ENCODE peak calls at places on chromosomes 13 and 19, in nine cellular contexts. W, E, R, C, M, G, J, S and V are unnamed samples.

GRCh38 chr19:18496167-18496979 is 25.5 kb downstream of the ELL start:
- DNase-seq in W (no peak), E (no peak), R (peak), C (no peak), M (peak), G (no peak), J (peak), S (peak), V (peak)

GRCh38 chr13:28636677-28637317 is 22.1 kb upstream of the POMP start:
- DNase-seq in W (peak), E (no peak), R (peak), C (peak), M (peak), G (peak), J (peak), S (peak), V (peak)

GRCh38 chr13:50366488-50367174 is 351.4 kb downstream of the KCNRG start:
- DNase-seq in W (no peak), E (no peak), R (no peak), C (peak), M (no peak), G (no peak), J (no peak), S (peak), V (no peak)

GRCh38 chr13:48231080-48231479 is 1.9 kb upstream of the ITM2B start:
- DNase-seq in W (no peak), E (peak), R (no peak), C (no peak), M (no peak), G (peak), J (no peak), S (no peak), V (no peak)

GRCh38 chr13:48975101-48975925 is at the start of gene FNDC3A:
- DNase-seq in W (peak), E (no peak), R (peak), C (peak), M (peak), G (peak), J (no peak), S (peak), V (peak)

GRCh38 chr13:64925284-64925683 is 2304.9 kb downstream of the PCDH9 start:
- DNase-seq in W (no peak), E (no peak), R (no peak), C (no peak), M (no peak), G (no peak), J (no peak), S (peak), V (no peak)

GRCh38 chr19:33948651-33949335 is 152.1 kb downstream of the KCTD15 start:
- DNase-seq in W (no peak), E (no peak), R (no peak), C (no peak), M (no peak), G (no peak), J (no peak), S (no peak), V (no peak)

GRCh38 chr13:76632388-76633044 is 253.7 kb downstream of the KCTD12 start:
- DNase-seq in W (no peak), E (no peak), R (no peak), C (no peak), M (peak), G (no peak), J (no peak), S (no peak), V (no peak)

GRCh38 chr19:18062043-18062442 is 24.7 kb downstream of the IL12RB1 start:
- DNase-seq in W (no peak), E (no peak), R (no peak), C (peak), M (no peak), G (no peak), J (no peak), S (no peak), V (no peak)

GRCh38 chr13:83765796-83766195 is 116.5 kb downstream of the SLITRK1 start:
- DNase-seq in W (no peak), E (no peak), R (no peak), C (no peak), M (no peak), G (no peak), J (no peak), S (no peak), V (no peak)

GRCh38 chr19:45973564-45974338 is at the start of gene NOVA2:
- DNase-seq in W (no peak), E (no peak), R (peak), C (peak), M (peak), G (peak), J (no peak), S (peak), V (peak)

GRCh38 chr19:8363803-8364771 is at the start of gene ANGPTL4:
- DNase-seq in W (peak), E (peak), R (peak), C (no peak), M (peak), G (peak), J (no peak), S (peak), V (peak)

GRCh38 chr13:20673711-20674110 is 29.8 kb upstream of the IL17D start:
- DNase-seq in W (no peak), E (no peak), R (no peak), C (no peak), M (no peak), G (no peak), J (no peak), S (no peak), V (no peak)

GRCh38 chr13:39776439-39776838 is 121.0 kb downstream of the COG6 start:
- DNase-seq in W (no peak), E (peak), R (no peak), C (no peak), M (no peak), G (no peak), J (no peak), S (peak), V (no peak)

GRCh38 chr19:3852614-3853254 is 16.1 kb downstream of the ZFR2 start:
- DNase-seq in W (peak), E (peak), R (peak), C (no peak), M (no peak), G (no peak), J (peak), S (peak), V (peak)

GRCh38 chr19:6110360-6110977 is at the start of gene RFX2:
- DNase-seq in W (peak), E (peak), R (peak), C (peak), M (peak), G (peak), J (peak), S (peak), V (peak)

GRCh38 chr19:17974551-17974950 is 7.6 kb downstream of the KCNN1 start:
- DNase-seq in W (no peak), E (no peak), R (no peak), C (no peak), M (no peak), G (no peak), J (no peak), S (no peak), V (no peak)

GRCh38 chr13:41788552-41788951 is 172.4 kb downstream of the VWA8 start:
- DNase-seq in W (no peak), E (no peak), R (no peak), C (no peak), M (no peak), G (no peak), J (no peak), S (no peak), V (peak)

GRCh38 chr13:106357198-106357597 is 178.3 kb downstream of the EFNB2 start:
- DNase-seq in W (no peak), E (no peak), R (no peak), C (no peak), M (no peak), G (no peak), J (no peak), S (no peak), V (peak)

GRCh38 chr13:51041710-51042109 is 69.4 kb downstream of the C13orf42 start:
- DNase-seq in W (no peak), E (no peak), R (no peak), C (no peak), M (no peak), G (no peak), J (no peak), S (no peak), V (no peak)

GRCh38 chr13:50127017-50127725 is 111.9 kb downstream of the KCNRG start:
- DNase-seq in W (no peak), E (no peak), R (peak), C (no peak), M (peak), G (peak), J (peak), S (no peak), V (no peak)

GRCh38 chr13:29561918-29562317 is 33.6 kb downstream of the SLC7A1 start:
- DNase-seq in W (no peak), E (no peak), R (no peak), C (no peak), M (no peak), G (no peak), J (no peak), S (no peak), V (peak)

GRCh38 chr19:55193481-55193880 is 13.4 kb upstream of the SYT5 start:
- DNase-seq in W (no peak), E (no peak), R (no peak), C (no peak), M (no peak), G (no peak), J (no peak), S (no peak), V (no peak)

GRCh38 chr13:75258159-75258782 is 223.7 kb downstream of the TBC1D4 start:
- DNase-seq in W (peak), E (no peak), R (no peak), C (peak), M (no peak), G (no peak), J (no peak), S (peak), V (peak)

GRCh38 chr19:1967087-1967608 is 26.2 kb downstream of the CSNK1G2 start:
- DNase-seq in W (no peak), E (no peak), R (no peak), C (no peak), M (no peak), G (no peak), J (peak), S (no peak), V (no peak)

GRCh38 chr13:46901721-46902120 is 4.9 kb upstream of the HTR2A start:
- DNase-seq in W (no peak), E (no peak), R (no peak), C (no peak), M (no peak), G (no peak), J (no peak), S (no peak), V (no peak)

GRCh38 chr13:72043361-72043760 is 176.4 kb upstream of the DACH1 start:
- DNase-seq in W (no peak), E (no peak), R (no peak), C (no peak), M (no peak), G (no peak), J (no peak), S (no peak), V (no peak)

GRCh38 chr13:21853779-21854178 is 182.9 kb downstream of the FGF9 start:
- DNase-seq in W (no peak), E (no peak), R (no peak), C (no peak), M (no peak), G (no peak), J (no peak), S (no peak), V (no peak)

GRCh38 chr13:77565635-77566034 is 30.1 kb downstream of the SCEL start:
- DNase-seq in W (no peak), E (no peak), R (no peak), C (peak), M (no peak), G (peak), J (no peak), S (peak), V (peak)

GRCh38 chr19:38180071-38180470 is 44.0 kb downstream of the DPF1 start:
- DNase-seq in W (no peak), E (no peak), R (no peak), C (no peak), M (no peak), G (no peak), J (no peak), S (no peak), V (no peak)

GRCh38 chr13:100280681-100281080 is 191.8 kb downstream of the PCCA start:
- DNase-seq in W (no peak), E (no peak), R (no peak), C (no peak), M (no peak), G (no peak), J (no peak), S (no peak), V (peak)